ENCODE peak calls at places on chromosome 4, in four cellular contexts. One of them, this sample, is unnamed.

GRCh38 chr4:132572210-132572609 is 576.9 kb upstream of the PCDH10 start:
- DNase-seq in hypothalamus: no peak
- DNase-seq in pulmonary artery endothelial cell: peak; percentile 46
- DNase-seq in left colon: no peak
- DNase-seq in this sample: no peak

GRCh38 chr4:20026456-20026855 is 225.2 kb upstream of the SLIT2 start:
- DNase-seq in left colon: no peak
- DNase-seq in pulmonary artery endothelial cell: no peak
- DNase-seq in hypothalamus: no peak
- DNase-seq in this sample: no peak

GRCh38 chr4:48297447-48297846 is 27.8 kb upstream of the TEC start:
- DNase-seq in pulmonary artery endothelial cell: no peak
- DNase-seq in hypothalamus: no peak
- DNase-seq in left colon: no peak
- DNase-seq in this sample: no peak

GRCh38 chr4:185080545-185080944 is 62.3 kb downstream of the HELT start:
- DNase-seq in hypothalamus: no peak
- DNase-seq in left colon: no peak
- DNase-seq in pulmonary artery endothelial cell: no peak
- DNase-seq in this sample: no peak

GRCh38 chr4:177427097-177427665 is 15.1 kb downstream of the AGA start:
- DNase-seq in left colon: no peak
- DNase-seq in hypothalamus: no peak
- DNase-seq in pulmonary artery endothelial cell: no peak
- DNase-seq in this sample: no peak

GRCh38 chr4:5050520-5050955 is 742 bp upstream of the STK32B start:
- DNase-seq in pulmonary artery endothelial cell: peak; percentile 55
- DNase-seq in hypothalamus: no peak
- DNase-seq in left colon: peak; percentile 51
- DNase-seq in this sample: peak; percentile 53

GRCh38 chr4:175996231-175996630 is 69.4 kb upstream of the WDR17 start:
- DNase-seq in left colon: no peak
- DNase-seq in pulmonary artery endothelial cell: no peak
- DNase-seq in hypothalamus: no peak
- DNase-seq in this sample: no peak

GRCh38 chr4:62709618-62710252 is 1509.6 kb downstream of the ADGRL3 start:
- DNase-seq in pulmonary artery endothelial cell: no peak
- DNase-seq in left colon: no peak
- DNase-seq in hypothalamus: no peak
- DNase-seq in this sample: peak; percentile 0

GRCh38 chr4:102759835-102760644 is 728 bp downstream of the MANBA start:
- DNase-seq in left colon: peak; percentile 37
- DNase-seq in hypothalamus: no peak
- DNase-seq in pulmonary artery endothelial cell: no peak
- DNase-seq in this sample: peak; percentile 41

GRCh38 chr4:1767770-1768366 is 25.2 kb upstream of the FGFR3 start:
- DNase-seq in pulmonary artery endothelial cell: no peak
- DNase-seq in left colon: peak; percentile 61
- DNase-seq in hypothalamus: no peak
- DNase-seq in this sample: peak; percentile 75

GRCh38 chr4:46254788-46255187 is 130.9 kb upstream of the GABRG1 start:
- DNase-seq in left colon: no peak
- DNase-seq in pulmonary artery endothelial cell: no peak
- DNase-seq in hypothalamus: no peak
- DNase-seq in this sample: no peak

GRCh38 chr4:119946359-119946758 is 120.3 kb downstream of the MAD2L1 start:
- DNase-seq in pulmonary artery endothelial cell: no peak
- DNase-seq in left colon: no peak
- DNase-seq in hypothalamus: no peak
- DNase-seq in this sample: no peak

GRCh38 chr4:148284526-148285193 is 157.6 kb downstream of the NR3C2 start:
- DNase-seq in pulmonary artery endothelial cell: no peak
- DNase-seq in left colon: no peak
- DNase-seq in hypothalamus: no peak
- DNase-seq in this sample: no peak

GRCh38 chr4:26300314-26301307 is 20.2 kb upstream of the RBPJ start:
- DNase-seq in hypothalamus: no peak
- DNase-seq in left colon: no peak
- DNase-seq in pulmonary artery endothelial cell: no peak
- DNase-seq in this sample: no peak

GRCh38 chr4:113957961-113958360 is 21.5 kb downstream of the ARSJ start:
- DNase-seq in hypothalamus: no peak
- DNase-seq in pulmonary artery endothelial cell: no peak
- DNase-seq in left colon: no peak
- DNase-seq in this sample: no peak

GRCh38 chr4:150119492-150119891 is 41.2 kb downstream of the DCLK2 start:
- DNase-seq in left colon: no peak
- DNase-seq in hypothalamus: no peak
- DNase-seq in pulmonary artery endothelial cell: no peak
- DNase-seq in this sample: no peak

GRCh38 chr4:174663254-174663653 is 141.0 kb upstream of the HPGD start:
- DNase-seq in left colon: no peak
- DNase-seq in pulmonary artery endothelial cell: no peak
- DNase-seq in hypothalamus: no peak
- DNase-seq in this sample: no peak

GRCh38 chr4:24840362-24840761 is 45.0 kb downstream of the SOD3 start:
- DNase-seq in left colon: no peak
- DNase-seq in hypothalamus: no peak
- DNase-seq in pulmonary artery endothelial cell: no peak
- DNase-seq in this sample: no peak

GRCh38 chr4:156578005-156578404 is 393.6 kb downstream of the PDGFC start:
- DNase-seq in pulmonary artery endothelial cell: no peak
- DNase-seq in hypothalamus: no peak
- DNase-seq in left colon: no peak
- DNase-seq in this sample: no peak

GRCh38 chr4:94540476-94540875 is 88.7 kb downstream of the PDLIM5 start:
- DNase-seq in hypothalamus: no peak
- DNase-seq in pulmonary artery endothelial cell: no peak
- DNase-seq in left colon: no peak
- DNase-seq in this sample: no peak

GRCh38 chr4:38902695-38903094 is 35.1 kb downstream of the FAM114A1 start:
- DNase-seq in left colon: no peak
- DNase-seq in pulmonary artery endothelial cell: no peak
- DNase-seq in hypothalamus: no peak
- DNase-seq in this sample: no peak